ENCODE peak calls at places on chromosomes 6 and 20, in six cellular contexts. Y is kidney, L is fibroblast of lung, N is endothelial cell of umbilical vein, M is SK-N-SH, U is pancreas. H is an unnamed sample.
A peak's percentile ranks its signal among the peaks of the same experiment; 100 is the strongest.

GRCh38 chr6:151239603-151240035 is at the start of gene AKAP12:
- DNase-seq in M (no peak), N (no peak), Y (peak; percentile 83), U (no peak), L (peak; percentile 75), H (peak; percentile 57)

GRCh38 chr6:133761706-133762105 is 127.2 kb upstream of the TCF21 start:
- DNase-seq in U (no peak), L (peak; percentile 73), Y (no peak), M (no peak), N (no peak), H (no peak)

GRCh38 chr6:160261991-160262718 is 3.5 kb upstream of the SLC22A2 start:
- DNase-seq in L (no peak), N (no peak), Y (no peak), U (no peak), M (peak; percentile 24), H (no peak)

GRCh38 chr20:46963196-46963529 is 68.5 kb downstream of the EYA2 start:
- DNase-seq in U (no peak), N (no peak), M (peak; percentile 77), L (no peak), Y (no peak), H (no peak)

GRCh38 chr20:47370850-47371782 is 14.6 kb upstream of the ZMYND8 start:
- DNase-seq in U (no peak), Y (peak; percentile 48), L (peak; percentile 47), M (no peak), N (no peak), H (no peak)

GRCh38 chr6:3894535-3895302 is 45.5 kb downstream of the FAM50B start:
- DNase-seq in U (no peak), Y (no peak), M (no peak), L (no peak), N (no peak), H (no peak)

GRCh38 chr20:36470482-36471062 is 70.7 kb upstream of the MYL9 start:
- DNase-seq in Y (no peak), U (no peak), M (no peak), N (no peak), L (no peak), H (no peak)

GRCh38 chr6:55825402-55826051 is 49.9 kb downstream of the BMP5 start:
- DNase-seq in Y (no peak), N (peak; percentile 37), L (peak; percentile 90), M (no peak), U (no peak), H (no peak)

GRCh38 chr20:31853481-31853880 is 8.1 kb upstream of the FOXS1 start:
- DNase-seq in Y (no peak), U (no peak), M (no peak), L (no peak), N (no peak), H (no peak)

GRCh38 chr6:17361013-17361412 is 32.4 kb upstream of the CAP2 start:
- DNase-seq in N (no peak), U (no peak), M (no peak), Y (no peak), L (peak; percentile 57), H (no peak)

GRCh38 chr6:100099189-100100074 is 105.4 kb upstream of the MCHR2 start:
- DNase-seq in L (peak; percentile 24), N (peak; percentile 44), M (peak; percentile 4), U (no peak), Y (no peak), H (no peak)

GRCh38 chr20:44129996-44130718 is 56.8 kb downstream of the JPH2 start:
- DNase-seq in Y (no peak), M (no peak), N (no peak), L (peak; percentile 62), U (no peak), H (no peak)

GRCh38 chr20:3808141-3808479 is 12.0 kb downstream of the CDC25B start:
- DNase-seq in N (peak; percentile 86), M (no peak), L (peak; percentile 93), U (peak; percentile 80), Y (peak; percentile 93), H (peak; percentile 71)

GRCh38 chr20:24653306-24653705 is 183.9 kb downstream of the SYNDIG1 start:
- DNase-seq in L (peak; percentile 33), M (no peak), N (no peak), U (no peak), Y (peak; percentile 33), H (no peak)

DNA sequence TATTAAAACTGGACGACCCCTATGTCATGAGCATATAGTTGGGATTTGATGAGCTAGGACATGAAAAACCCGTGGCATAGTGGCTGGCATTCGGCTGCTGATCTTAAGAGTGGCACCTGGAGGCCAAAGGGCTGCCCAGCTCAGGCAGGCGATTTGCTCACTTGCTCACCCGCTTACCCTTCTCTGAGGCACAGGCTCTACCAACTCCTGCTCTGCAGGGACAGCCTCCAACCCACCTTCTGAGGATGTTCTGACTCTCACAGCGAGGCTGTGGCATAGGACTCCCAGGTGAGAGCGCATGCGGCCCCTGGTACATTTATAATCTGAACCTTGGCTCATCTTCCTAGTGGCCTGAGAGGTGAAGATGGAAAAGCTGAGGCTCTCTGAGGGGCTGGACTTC is 995 bp downstream of the RSPO4 start:
- DNase-seq in M (no peak), L (no peak), U (no peak), Y (no peak), N (no peak), H (no peak)
- H3K4me3 ChIP-seq in M (no peak overlapping the region), L (no peak overlapping the region), U (no peak overlapping the region), Y (no peak overlapping the region), N (no peak overlapping the region), H (no peak overlapping the region)

DNA sequence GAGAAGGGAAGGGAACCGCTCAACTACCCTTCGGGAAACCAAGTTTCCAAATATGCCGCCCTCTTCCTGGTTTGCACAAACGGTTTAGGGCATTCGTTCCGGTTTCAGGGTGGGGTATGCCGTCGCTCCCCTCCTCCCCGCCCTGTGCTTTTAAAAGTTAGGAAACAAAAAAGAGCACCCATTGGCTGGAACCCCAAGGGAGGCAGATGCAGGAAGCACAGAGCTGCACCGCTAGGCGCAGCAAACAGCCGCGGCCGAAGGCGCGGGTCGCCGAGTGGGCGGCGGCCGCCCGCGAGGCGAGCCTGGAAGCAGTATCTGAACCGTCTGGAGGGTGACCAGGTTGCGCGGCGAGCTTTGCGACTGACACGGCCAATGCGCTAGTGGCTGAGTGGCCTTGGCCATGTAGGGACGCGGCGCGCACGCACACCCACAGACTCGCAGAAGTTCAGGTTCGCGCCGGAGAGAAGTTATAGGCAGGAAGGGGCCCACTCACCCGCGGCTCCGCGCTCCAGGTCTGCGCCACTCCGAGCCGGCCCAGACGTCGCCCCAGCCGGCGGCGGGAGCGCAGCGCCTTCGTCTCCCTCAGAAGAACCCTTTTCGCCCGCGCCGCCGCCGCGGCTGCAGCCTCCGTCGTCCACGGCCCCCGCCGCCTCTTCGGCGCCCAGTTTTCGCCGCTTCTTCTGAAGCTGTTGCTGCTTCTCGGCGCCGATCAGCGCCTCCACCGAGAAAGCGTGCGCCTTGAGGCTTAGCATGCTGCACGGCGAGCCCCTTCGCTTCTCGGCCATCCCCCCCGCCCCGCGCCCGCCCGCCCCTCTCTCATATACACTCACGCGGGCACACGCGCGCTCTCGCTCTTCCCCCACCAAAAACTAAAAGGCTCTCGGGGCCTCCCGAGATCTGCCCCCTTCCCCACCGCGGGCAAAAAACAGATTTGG is 734 bp downstream of the TBX18 start:
- DNase-seq in U (no peak), N (peak; percentile 89), Y (peak; percentile 81), M (peak; percentile 56), L (peak; percentile 61), H (no peak)
- TF ChIP-seq CTCF in U (no peak), N (peak; percentile 43), Y (no peak), M (no peak), L (no peak), H (no peak)

DNA sequence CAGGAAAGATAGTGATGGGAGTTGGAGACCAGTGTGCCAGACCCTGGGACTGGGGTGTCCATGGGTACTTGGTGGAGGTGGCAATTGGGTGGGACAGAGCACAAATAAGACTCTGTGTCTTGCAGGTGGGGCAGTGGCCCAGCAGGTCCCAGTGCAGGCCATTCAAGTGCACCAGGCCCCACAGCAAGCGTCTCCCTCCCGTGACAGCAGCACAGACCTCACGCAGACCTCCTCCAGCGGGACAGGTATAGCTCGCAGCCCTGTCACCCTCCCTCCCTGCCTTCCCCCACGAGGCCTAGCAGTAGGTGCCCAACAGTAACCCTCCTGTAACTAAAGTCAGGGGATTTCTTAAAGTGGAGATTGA is 5.3 kb downstream of the SRF start:
- DNase-seq in L (no peak), M (no peak), N (no peak), Y (no peak), U (no peak), H (no peak)
- H3K27ac ChIP-seq in L (peak overlapping the region; percentile 99), M (no peak overlapping the region), N (no peak overlapping the region), Y (no peak overlapping the region), U (no peak overlapping the region), H (no peak overlapping the region)

DNA sequence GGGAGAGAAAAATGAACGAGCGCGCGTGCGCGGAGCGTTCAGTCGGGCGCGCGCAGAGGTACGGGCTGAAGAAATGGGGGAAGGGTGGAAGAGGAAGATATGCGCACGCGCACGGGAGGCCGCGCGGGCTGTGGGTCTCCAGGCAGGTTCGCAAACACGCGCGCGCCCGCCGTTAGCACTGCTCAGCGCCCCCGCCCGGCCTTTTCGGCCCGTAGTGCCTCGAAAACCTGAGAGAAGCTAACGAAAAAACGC is 393 bp downstream of the BCLAF1 start:
- DNase-seq in U (peak; percentile 89), M (peak; percentile 89), Y (peak; percentile 96), N (peak; percentile 93), L (peak; percentile 82), H (peak; percentile 86)
- H3K4me3 ChIP-seq in U (peak overlapping the region; percentile 88), M (peak overlapping the region; percentile 93), Y (peak overlapping the region; percentile 97), N (peak overlapping the region; percentile 38), L (peak overlapping the region; percentile 89), H (peak overlapping the region; percentile 98)

GRCh38 chr6:34093854-34094430 is 51.9 kb downstream of the GRM4 start:
- DNase-seq in M (no peak), L (no peak), N (no peak), Y (no peak), U (no peak), H (no peak)
- TF ChIP-seq CTCF in M (no peak), L (no peak), N (no peak), Y (no peak), U (no peak), H (no peak)

GRCh38 chr6:13302751-13303667 is 25.3 kb downstream of the TBC1D7 start:
- DNase-seq in M (no peak), L (peak; percentile 94), U (no peak), N (peak; percentile 93), Y (no peak), H (peak; percentile 62)
- H3K27ac ChIP-seq in M (peak overlapping the region; percentile 55), L (peak overlapping the region; percentile 92), U (no peak overlapping the region), N (peak overlapping the region; percentile 86), Y (peak overlapping the region; percentile 80), H (peak overlapping the region; percentile 94)